ENCODE peak calls at places on chromosomes 4 and X, in seven cellular contexts. One of them, this sample, is unnamed.

GRCh38 chrX:26442340-26442739 is 226.4 kb downstream of the MAGEB5 start:
- DNase-seq in testis: peak
- DNase-seq in mammary epithelial cell: peak
- DNase-seq in WERI-Rb-1: peak
- DNase-seq in fibroblast of lung: peak
- DNase-seq in body of pancreas: peak
- DNase-seq in aorta: no peak
- DNase-seq in this sample: peak

GRCh38 chr4:120692964-120693363 is 229.6 kb downstream of the PRDM5 start:
- DNase-seq in testis: no peak
- DNase-seq in mammary epithelial cell: peak
- DNase-seq in WERI-Rb-1: no peak
- DNase-seq in fibroblast of lung: peak
- DNase-seq in body of pancreas: no peak
- DNase-seq in aorta: no peak
- DNase-seq in this sample: peak

GRCh38 chr4:1247811-1248261 is 1.1 kb downstream of the CTBP1 start:
- DNase-seq in testis: no peak
- DNase-seq in mammary epithelial cell: peak
- DNase-seq in WERI-Rb-1: no peak
- DNase-seq in fibroblast of lung: no peak
- DNase-seq in body of pancreas: no peak
- DNase-seq in aorta: no peak
- DNase-seq in this sample: no peak

GRCh38 chr4:39451423-39452023 is 7.2 kb downstream of the RPL9 start:
- DNase-seq in testis: no peak
- DNase-seq in mammary epithelial cell: no peak
- DNase-seq in WERI-Rb-1: no peak
- DNase-seq in fibroblast of lung: no peak
- DNase-seq in body of pancreas: no peak
- DNase-seq in aorta: no peak
- DNase-seq in this sample: no peak

GRCh38 chrX:151878574-151878973 is 34.1 kb upstream of the MAGEA4 start:
- DNase-seq in testis: no peak
- DNase-seq in mammary epithelial cell: no peak
- DNase-seq in WERI-Rb-1: no peak
- DNase-seq in fibroblast of lung: no peak
- DNase-seq in body of pancreas: no peak
- DNase-seq in aorta: no peak
- DNase-seq in this sample: no peak

GRCh38 chr4:866068-866760 is 40.3 kb upstream of the CPLX1 start:
- DNase-seq in testis: no peak
- DNase-seq in mammary epithelial cell: no peak
- DNase-seq in WERI-Rb-1: no peak
- DNase-seq in fibroblast of lung: no peak
- DNase-seq in body of pancreas: no peak
- DNase-seq in aorta: no peak
- DNase-seq in this sample: no peak

GRCh38 chr4:116202524-116202923 is 882.9 kb downstream of the TRAM1L1 start:
- DNase-seq in testis: no peak
- DNase-seq in mammary epithelial cell: no peak
- DNase-seq in WERI-Rb-1: no peak
- DNase-seq in fibroblast of lung: no peak
- DNase-seq in body of pancreas: no peak
- DNase-seq in aorta: no peak
- DNase-seq in this sample: no peak

GRCh38 chr4:183563874-183564273 is 59.0 kb downstream of the ING2 start:
- DNase-seq in testis: no peak
- DNase-seq in mammary epithelial cell: peak
- DNase-seq in WERI-Rb-1: no peak
- DNase-seq in fibroblast of lung: peak
- DNase-seq in body of pancreas: no peak
- DNase-seq in aorta: no peak
- DNase-seq in this sample: no peak

GRCh38 chrX:135308345-135308855 is 880 bp upstream of the ETDC start:
- DNase-seq in testis: no peak
- DNase-seq in mammary epithelial cell: no peak
- DNase-seq in WERI-Rb-1: no peak
- DNase-seq in fibroblast of lung: no peak
- DNase-seq in body of pancreas: no peak
- DNase-seq in aorta: no peak
- DNase-seq in this sample: no peak

GRCh38 chr4:4343038-4343437 is 43.9 kb upstream of the NSG1 start:
- DNase-seq in testis: no peak
- DNase-seq in mammary epithelial cell: no peak
- DNase-seq in WERI-Rb-1: no peak
- DNase-seq in fibroblast of lung: no peak
- DNase-seq in body of pancreas: no peak
- DNase-seq in aorta: peak
- DNase-seq in this sample: no peak

GRCh38 chrX:23317799-23318724 is 16.6 kb upstream of the PTCHD1 start:
- DNase-seq in testis: peak
- DNase-seq in mammary epithelial cell: no peak
- DNase-seq in WERI-Rb-1: peak
- DNase-seq in fibroblast of lung: peak
- DNase-seq in body of pancreas: peak
- DNase-seq in aorta: peak
- DNase-seq in this sample: no peak

GRCh38 chr4:27985522-27985921 is 1124.9 kb downstream of the STIM2 start:
- DNase-seq in testis: no peak
- DNase-seq in mammary epithelial cell: no peak
- DNase-seq in WERI-Rb-1: no peak
- DNase-seq in fibroblast of lung: no peak
- DNase-seq in body of pancreas: no peak
- DNase-seq in aorta: no peak
- DNase-seq in this sample: no peak

GRCh38 chr4:89438102-89438831 is 130.7 kb upstream of the GPRIN3 start:
- DNase-seq in testis: peak
- DNase-seq in mammary epithelial cell: peak
- DNase-seq in WERI-Rb-1: peak
- DNase-seq in fibroblast of lung: peak
- DNase-seq in body of pancreas: peak
- DNase-seq in aorta: no peak
- DNase-seq in this sample: no peak

GRCh38 chr4:6272863-6273660 is 3.4 kb downstream of the WFS1 start:
- DNase-seq in testis: no peak
- DNase-seq in mammary epithelial cell: peak
- DNase-seq in WERI-Rb-1: peak
- DNase-seq in fibroblast of lung: peak
- DNase-seq in body of pancreas: peak
- DNase-seq in aorta: no peak
- DNase-seq in this sample: no peak

GRCh38 chr4:5932021-5932553 is 39.2 kb upstream of the CRMP1 start:
- DNase-seq in testis: no peak
- DNase-seq in mammary epithelial cell: no peak
- DNase-seq in WERI-Rb-1: no peak
- DNase-seq in fibroblast of lung: no peak
- DNase-seq in body of pancreas: peak
- DNase-seq in aorta: no peak
- DNase-seq in this sample: no peak

GRCh38 chr4:183289688-183290087 is 30.4 kb downstream of the CLDN22 start:
- DNase-seq in testis: no peak
- DNase-seq in mammary epithelial cell: no peak
- DNase-seq in WERI-Rb-1: no peak
- DNase-seq in fibroblast of lung: no peak
- DNase-seq in body of pancreas: no peak
- DNase-seq in aorta: peak
- DNase-seq in this sample: no peak

GRCh38 chr4:137509855-137510282 is 22.4 kb downstream of the PCDH18 start:
- DNase-seq in testis: no peak
- DNase-seq in mammary epithelial cell: no peak
- DNase-seq in WERI-Rb-1: no peak
- DNase-seq in fibroblast of lung: no peak
- DNase-seq in body of pancreas: no peak
- DNase-seq in aorta: no peak
- DNase-seq in this sample: peak

GRCh38 chrX:139877710-139878414 is 55.0 kb downstream of the ATP11C start:
- DNase-seq in testis: no peak
- DNase-seq in mammary epithelial cell: no peak
- DNase-seq in WERI-Rb-1: no peak
- DNase-seq in fibroblast of lung: peak
- DNase-seq in body of pancreas: no peak
- DNase-seq in aorta: no peak
- DNase-seq in this sample: no peak

GRCh38 chr4:76087007-76087769 is 12.7 kb downstream of the ART3 start:
- DNase-seq in testis: peak
- DNase-seq in mammary epithelial cell: peak
- DNase-seq in WERI-Rb-1: peak
- DNase-seq in fibroblast of lung: peak
- DNase-seq in body of pancreas: peak
- DNase-seq in aorta: no peak
- DNase-seq in this sample: peak

GRCh38 chr4:125085-125820 is 952 bp downstream of the ZNF718 start:
- DNase-seq in testis: peak
- DNase-seq in mammary epithelial cell: peak
- DNase-seq in WERI-Rb-1: peak
- DNase-seq in fibroblast of lung: peak
- DNase-seq in body of pancreas: peak
- DNase-seq in aorta: peak
- DNase-seq in this sample: no peak

GRCh38 chr4:185361872-185362271 is 33.9 kb downstream of the LRP2BP start:
- DNase-seq in testis: no peak
- DNase-seq in mammary epithelial cell: no peak
- DNase-seq in WERI-Rb-1: no peak
- DNase-seq in fibroblast of lung: no peak
- DNase-seq in body of pancreas: no peak
- DNase-seq in aorta: no peak
- DNase-seq in this sample: no peak

GRCh38 chr4:122890142-122890769 is 32.1 kb downstream of the NUDT6 start:
- DNase-seq in testis: no peak
- DNase-seq in mammary epithelial cell: no peak
- DNase-seq in WERI-Rb-1: no peak
- DNase-seq in fibroblast of lung: no peak
- DNase-seq in body of pancreas: no peak
- DNase-seq in aorta: no peak
- DNase-seq in this sample: no peak

GRCh38 chr4:178347091-178347490 is 904.9 kb upstream of the AGA start:
- DNase-seq in testis: no peak
- DNase-seq in mammary epithelial cell: no peak
- DNase-seq in WERI-Rb-1: no peak
- DNase-seq in fibroblast of lung: peak
- DNase-seq in body of pancreas: no peak
- DNase-seq in aorta: no peak
- DNase-seq in this sample: no peak

GRCh38 chr4:95693594-95693993 is 144.8 kb upstream of the UNC5C start:
- DNase-seq in testis: no peak
- DNase-seq in mammary epithelial cell: peak
- DNase-seq in WERI-Rb-1: peak
- DNase-seq in fibroblast of lung: peak
- DNase-seq in body of pancreas: no peak
- DNase-seq in aorta: no peak
- DNase-seq in this sample: no peak

GRCh38 chrX:124001581-124001980 is 40.1 kb downstream of the STAG2 start:
- DNase-seq in testis: no peak
- DNase-seq in mammary epithelial cell: no peak
- DNase-seq in WERI-Rb-1: no peak
- DNase-seq in fibroblast of lung: no peak
- DNase-seq in body of pancreas: no peak
- DNase-seq in aorta: no peak
- DNase-seq in this sample: no peak

GRCh38 chr4:37389369-37389765 is 144.8 kb downstream of the NWD2 start:
- DNase-seq in testis: no peak
- DNase-seq in mammary epithelial cell: no peak
- DNase-seq in WERI-Rb-1: no peak
- DNase-seq in fibroblast of lung: no peak
- DNase-seq in body of pancreas: no peak
- DNase-seq in aorta: no peak
- DNase-seq in this sample: no peak

GRCh38 chr4:7161721-7162214 is 30.6 kb upstream of the SORCS2 start:
- DNase-seq in testis: peak
- DNase-seq in mammary epithelial cell: no peak
- DNase-seq in WERI-Rb-1: no peak
- DNase-seq in fibroblast of lung: peak
- DNase-seq in body of pancreas: peak
- DNase-seq in aorta: no peak
- DNase-seq in this sample: peak

GRCh38 chr4:162485486-162485885 is 321.7 kb upstream of the FSTL5 start:
- DNase-seq in testis: no peak
- DNase-seq in mammary epithelial cell: peak
- DNase-seq in WERI-Rb-1: no peak
- DNase-seq in fibroblast of lung: no peak
- DNase-seq in body of pancreas: no peak
- DNase-seq in aorta: no peak
- DNase-seq in this sample: no peak

GRCh38 chr4:143241892-143242291 is 57.2 kb downstream of the USP38 start:
- DNase-seq in testis: no peak
- DNase-seq in mammary epithelial cell: peak
- DNase-seq in WERI-Rb-1: no peak
- DNase-seq in fibroblast of lung: no peak
- DNase-seq in body of pancreas: no peak
- DNase-seq in aorta: no peak
- DNase-seq in this sample: no peak

GRCh38 chrX:8914636-8915035 is 113.5 kb upstream of the FAM9A start:
- DNase-seq in testis: no peak
- DNase-seq in mammary epithelial cell: no peak
- DNase-seq in WERI-Rb-1: no peak
- DNase-seq in fibroblast of lung: no peak
- DNase-seq in body of pancreas: no peak
- DNase-seq in aorta: no peak
- DNase-seq in this sample: no peak
- H3K4me3 ChIP-seq in testis: no peak
- H3K4me3 ChIP-seq in mammary epithelial cell: no peak
- H3K4me3 ChIP-seq in WERI-Rb-1: no peak
- H3K4me3 ChIP-seq in fibroblast of lung: no peak
- H3K4me3 ChIP-seq in body of pancreas: no peak
- H3K4me3 ChIP-seq in aorta: no peak
- H3K4me3 ChIP-seq in this sample: no peak

GRCh38 chr4:140094701-140095420 is 59.1 kb downstream of the MAML3 start:
- DNase-seq in testis: peak
- DNase-seq in mammary epithelial cell: peak
- DNase-seq in WERI-Rb-1: no peak
- DNase-seq in fibroblast of lung: peak
- DNase-seq in body of pancreas: peak
- DNase-seq in aorta: peak
- DNase-seq in this sample: no peak
- H3K4me3 ChIP-seq in testis: no peak
- H3K4me3 ChIP-seq in mammary epithelial cell: no peak
- H3K4me3 ChIP-seq in WERI-Rb-1: no peak
- H3K4me3 ChIP-seq in fibroblast of lung: no peak
- H3K4me3 ChIP-seq in body of pancreas: no peak
- H3K4me3 ChIP-seq in aorta: no peak
- H3K4me3 ChIP-seq in this sample: no peak

GRCh38 chrX:46792826-46793195 is 33.9 kb upstream of the SLC9A7 start:
- DNase-seq in testis: no peak
- DNase-seq in mammary epithelial cell: no peak
- DNase-seq in WERI-Rb-1: no peak
- DNase-seq in fibroblast of lung: no peak
- DNase-seq in body of pancreas: no peak
- DNase-seq in aorta: no peak
- DNase-seq in this sample: no peak
- H3K4me3 ChIP-seq in testis: no peak
- H3K4me3 ChIP-seq in mammary epithelial cell: no peak
- H3K4me3 ChIP-seq in WERI-Rb-1: no peak
- H3K4me3 ChIP-seq in fibroblast of lung: no peak
- H3K4me3 ChIP-seq in body of pancreas: no peak
- H3K4me3 ChIP-seq in aorta: no peak
- H3K4me3 ChIP-seq in this sample: no peak

DNA sequence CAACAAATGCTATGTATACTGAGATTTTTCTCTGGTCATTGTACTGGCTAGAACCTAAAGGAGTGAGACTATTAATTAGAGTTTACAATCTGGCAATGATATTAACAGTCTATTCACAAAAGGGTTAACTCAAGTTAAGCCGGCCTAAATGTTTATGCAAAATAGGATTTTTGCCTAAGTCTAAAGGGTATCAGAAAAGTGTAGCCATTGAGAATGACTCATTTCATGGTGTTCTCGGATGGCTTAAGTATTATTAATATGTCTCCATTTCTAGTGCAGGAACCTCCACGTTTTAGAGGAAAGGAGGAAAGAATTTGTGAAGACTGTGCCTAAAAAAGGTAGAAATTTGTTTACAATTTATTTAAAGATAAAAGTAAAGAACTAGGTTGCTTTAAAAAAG is 29.8 kb downstream of the DYNLT3 start:
- DNase-seq in testis: no peak
- DNase-seq in mammary epithelial cell: no peak
- DNase-seq in WERI-Rb-1: no peak
- DNase-seq in fibroblast of lung: no peak
- DNase-seq in body of pancreas: no peak
- DNase-seq in aorta: no peak
- DNase-seq in this sample: no peak
- H3K4me3 ChIP-seq in testis: no peak
- H3K4me3 ChIP-seq in mammary epithelial cell: no peak
- H3K4me3 ChIP-seq in WERI-Rb-1: no peak
- H3K4me3 ChIP-seq in fibroblast of lung: no peak
- H3K4me3 ChIP-seq in body of pancreas: no peak
- H3K4me3 ChIP-seq in aorta: no peak
- H3K4me3 ChIP-seq in this sample: no peak

This sample was measured in skeletal muscle cell.